ENCODE peak calls at places on chromosomes 5 and 9, in four cellular contexts. F, L, D and G are unnamed samples.

GRCh38 chr9:127754099-127754760 is 19.1 kb upstream of the TOR2A start:
- DNase-seq in F (no peak), L (no peak), D (no peak), G (peak; percentile 13)

GRCh38 chr9:108040783-108041182 is 551.2 kb upstream of the KLF4 start:
- DNase-seq in F (peak; percentile 54), L (no peak), D (no peak), G (no peak)

GRCh38 chr5:102049517-102049916 is 246.6 kb downstream of the SLCO4C1 start:
- DNase-seq in F (no peak), L (no peak), D (no peak), G (no peak)

GRCh38 chr9:97109194-97109811 is 70.4 kb upstream of the CTSV start:
- DNase-seq in F (peak; percentile 6), L (peak; percentile 1), D (peak; percentile 30), G (peak; percentile 39)

GRCh38 chr9:85262333-85262732 is 479.4 kb downstream of the AGTPBP1 start:
- DNase-seq in F (no peak), L (no peak), D (no peak), G (no peak)

GRCh38 chr5:154473581-154474266 is 4.3 kb downstream of the HAND1 start:
- DNase-seq in F (no peak), L (no peak), D (no peak), G (no peak)

GRCh38 chr5:172303996-172304335 is 20.4 kb upstream of the UBTD2 start:
- DNase-seq in F (no peak), L (no peak), D (no peak), G (no peak)

GRCh38 chr5:175714686-175715085 is 56.8 kb downstream of the HRH2 start:
- DNase-seq in F (no peak), L (no peak), D (no peak), G (no peak)

GRCh38 chr5:114101153-114101552 is 260.7 kb upstream of the KCNN2 start:
- DNase-seq in F (peak; percentile 80), L (no peak), D (peak; percentile 45), G (no peak)

GRCh38 chr5:82991678-82992323 is 85.4 kb downstream of the TMEM167A start:
- DNase-seq in F (peak; percentile 38), L (no peak), D (no peak), G (no peak)

GRCh38 chr5:119304439-119304838 is 51.4 kb upstream of the TNFAIP8 start:
- DNase-seq in F (peak; percentile 58), L (no peak), D (no peak), G (no peak)

GRCh38 chr9:134895849-134896833 is 15.5 kb downstream of the FCN2 start:
- DNase-seq in F (peak; percentile 75), L (no peak), D (peak; percentile 76), G (no peak)

GRCh38 chr5:127848098-127848497 is 144.9 kb downstream of the CCDC192 start:
- DNase-seq in F (no peak), L (no peak), D (no peak), G (no peak)

GRCh38 chr5:169467382-169467781 is 116.2 kb upstream of the SPDL1 start:
- DNase-seq in F (no peak), L (no peak), D (no peak), G (no peak)

GRCh38 chr9:129559506-129559881 is 61.4 kb downstream of the C9orf50 start:
- DNase-seq in F (no peak), L (no peak), D (no peak), G (no peak)

GRCh38 chr9:129560849-129561248 is 60.1 kb downstream of the C9orf50 start:
- DNase-seq in F (no peak), L (no peak), D (no peak), G (no peak)

GRCh38 chr9:129558063-129558550 is 62.8 kb downstream of the C9orf50 start:
- DNase-seq in F (no peak), L (no peak), D (no peak), G (no peak)

GRCh38 chr9:129557192-129558036 is 63.5 kb downstream of the C9orf50 start:
- DNase-seq in F (peak; percentile 74), L (no peak), D (no peak), G (no peak)

GRCh38 chr9:129558551-129559505 is 62.1 kb downstream of the C9orf50 start:
- DNase-seq in F (no peak), L (no peak), D (no peak), G (no peak)
- H3K27ac ChIP-seq in F (no peak overlapping the region), L (no peak overlapping the region), D (no peak overlapping the region), G (no peak overlapping the region)

DNA sequence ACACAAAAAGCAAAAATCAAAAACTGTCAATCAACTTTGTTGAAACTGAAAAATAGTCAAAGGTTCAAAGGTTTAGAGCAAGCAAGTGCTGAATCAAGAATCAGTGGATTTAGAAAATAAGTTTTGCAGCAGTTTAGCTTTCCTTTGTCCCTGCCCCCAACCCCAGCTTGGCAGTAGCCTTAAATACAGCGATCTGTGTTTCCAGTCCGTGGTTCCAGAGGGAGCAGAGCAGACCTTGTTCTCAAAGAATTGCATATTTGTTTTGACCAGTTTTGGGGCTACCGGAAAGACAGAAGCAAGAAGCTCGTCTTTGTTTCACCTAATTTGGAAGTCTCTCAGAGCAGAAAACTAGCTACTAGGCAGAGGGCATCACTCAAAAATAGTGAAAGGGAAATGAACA is 57.2 kb upstream of the PRDM9 start:
- DNase-seq in F (no peak), L (no peak), D (no peak), G (no peak)
- H3K27ac ChIP-seq in F (no peak overlapping the region), L (no peak overlapping the region), D (no peak overlapping the region), G (no peak overlapping the region)

GRCh38 chr9:89955626-89956025 is 350.8 kb downstream of the GADD45G start:
- DNase-seq in F (no peak), L (no peak), D (no peak), G (no peak)
- H3K27ac ChIP-seq in F (no peak overlapping the region), L (no peak overlapping the region), D (no peak overlapping the region), G (no peak overlapping the region)

DNA sequence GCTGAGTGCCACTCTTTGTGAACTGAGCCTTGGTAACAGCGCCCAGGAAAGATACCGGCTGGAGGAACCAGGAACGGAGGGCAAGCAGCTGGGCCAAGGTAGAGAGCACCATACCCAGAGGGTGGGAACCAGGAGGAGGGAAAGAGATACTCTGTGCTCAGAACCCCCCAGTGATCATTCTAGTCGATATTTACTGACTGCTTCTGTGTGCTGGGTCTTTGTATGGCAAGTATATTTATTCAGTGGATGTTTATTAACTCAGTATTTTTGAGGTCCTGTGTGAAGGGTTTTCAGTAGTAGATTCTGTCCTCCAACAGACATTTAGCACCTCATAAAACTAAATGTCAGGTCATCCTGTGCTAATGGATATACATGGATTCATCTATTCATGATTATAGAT is 62.3 kb upstream of the RARS1 start:
- DNase-seq in F (no peak), L (no peak), D (no peak), G (no peak)
- H3K27ac ChIP-seq in F (no peak overlapping the region), L (no peak overlapping the region), D (no peak overlapping the region), G (no peak overlapping the region)

GRCh38 chr9:37202091-37202490 is 81.7 kb downstream of the ZCCHC7 start:
- DNase-seq in F (no peak), L (no peak), D (no peak), G (no peak)

GRCh38 chr9:37198831-37199230 is 78.5 kb downstream of the ZCCHC7 start:
- DNase-seq in F (no peak), L (no peak), D (no peak), G (no peak)

GRCh38 chr9:37201581-37201980 is 81.2 kb downstream of the ZCCHC7 start:
- DNase-seq in F (no peak), L (no peak), D (no peak), G (no peak)

GRCh38 chr9:37198034-37198718 is 77.8 kb downstream of the ZCCHC7 start:
- DNase-seq in F (no peak), L (no peak), D (no peak), G (no peak)

GRCh38 chr9:37200572-37201005 is 80.2 kb downstream of the ZCCHC7 start:
- DNase-seq in F (peak; percentile 70), L (no peak), D (no peak), G (no peak)
- H3K27ac ChIP-seq in F (no peak overlapping the region), L (no peak overlapping the region), D (no peak overlapping the region), G (no peak overlapping the region)

DNA sequence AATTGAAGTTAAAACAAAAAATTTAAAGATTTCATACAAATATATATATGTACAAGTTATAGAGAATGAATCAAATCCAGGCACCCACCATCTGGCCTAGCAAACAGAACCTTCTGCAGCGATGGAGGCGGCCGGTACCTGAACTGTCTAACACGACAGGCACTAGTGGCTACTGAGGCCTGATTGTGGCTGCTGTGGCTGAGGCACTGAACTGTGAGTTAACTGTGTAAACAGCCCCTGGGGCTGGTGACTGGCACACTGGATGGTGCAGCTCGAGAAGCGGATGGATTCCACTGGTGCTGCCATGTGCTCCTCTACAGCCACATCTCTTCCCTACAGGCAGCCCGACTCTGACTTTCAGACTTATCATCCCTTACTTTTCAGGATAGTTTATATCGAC is 82.4 kb downstream of the RAPGEF1 start:
- DNase-seq in F (no peak), L (no peak), D (no peak), G (no peak)
- H3K27ac ChIP-seq in F (peak overlapping the region; percentile 97), L (peak overlapping the region; percentile 72), D (peak overlapping the region; percentile 55), G (no peak overlapping the region)

DNA sequence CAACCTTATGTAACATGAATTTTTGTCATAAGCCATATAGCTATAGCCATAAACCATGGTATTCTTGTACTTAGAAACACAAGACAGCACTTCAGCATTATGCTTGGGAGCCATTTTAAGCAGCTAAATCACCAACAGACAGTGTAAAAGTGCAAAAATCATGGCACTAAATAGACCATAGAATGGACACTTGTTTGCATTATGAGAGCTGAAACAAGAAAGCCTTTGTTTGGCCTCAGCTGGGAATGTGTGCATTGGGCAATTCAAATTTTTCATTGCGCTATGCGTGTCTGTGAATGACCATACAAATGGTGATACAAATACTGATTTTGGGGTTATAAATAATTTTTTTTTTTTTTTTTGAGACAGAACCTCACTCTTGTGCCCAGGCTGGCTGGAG is 23.7 kb downstream of the KDM4C start:
- DNase-seq in F (peak; percentile 16), L (no peak), D (no peak), G (no peak)
- H3K27ac ChIP-seq in F (no peak overlapping the region), L (no peak overlapping the region), D (no peak overlapping the region), G (peak overlapping the region; percentile 51)

GRCh38 chr9:133406480-133407307 is 11.1 kb downstream of the REXO4 start:
- DNase-seq in F (peak; percentile 70), L (no peak), D (peak; percentile 67), G (peak; percentile 69)
- H3K27ac ChIP-seq in F (no peak overlapping the region), L (no peak overlapping the region), D (no peak overlapping the region), G (no peak overlapping the region)

GRCh38 chr9:137217276-137218211 is 4.5 kb downstream of the RNF208 start:
- DNase-seq in F (no peak), L (no peak), D (peak; percentile 73), G (no peak)

GRCh38 chr9:137218212-137218753 is 3.8 kb downstream of the RNF208 start:
- DNase-seq in F (no peak), L (no peak), D (no peak), G (no peak)

GRCh38 chr9:137219757-137220316 is 2.2 kb downstream of the RNF208 start:
- DNase-seq in F (no peak), L (no peak), D (no peak), G (no peak)

GRCh38 chr9:137220317-137221094 is 1.5 kb downstream of the RNF208 start:
- DNase-seq in F (no peak), L (no peak), D (no peak), G (no peak)

DNA sequence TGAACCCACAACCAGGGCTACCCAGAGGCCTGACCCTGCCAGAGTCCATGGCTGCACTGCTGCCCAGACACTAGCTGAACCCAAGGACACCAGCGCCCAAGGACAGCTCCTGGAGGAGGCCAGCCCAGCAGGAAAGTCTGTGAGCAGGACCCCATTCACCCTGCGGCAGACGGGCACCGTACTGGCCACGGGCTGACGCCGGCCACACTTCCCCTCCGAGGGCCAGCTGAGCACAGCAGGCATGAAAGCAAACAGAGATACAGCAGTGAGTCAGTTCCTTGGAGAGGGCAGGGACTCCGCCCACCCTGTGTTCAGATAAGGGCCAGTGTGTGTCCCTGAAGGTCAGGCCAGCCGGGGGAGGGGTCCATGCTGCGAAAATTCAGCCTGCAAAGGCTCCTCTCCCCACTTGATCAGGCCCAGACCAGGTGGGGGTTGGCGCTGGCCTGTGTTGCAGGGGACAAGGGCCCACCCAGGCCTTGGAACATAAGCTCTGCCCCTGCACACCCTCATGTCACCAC is 3.2 kb downstream of the RNF208 start:
- DNase-seq in F (peak; percentile 34), L (no peak), D (peak; percentile 51), G (no peak)
- H3K27ac ChIP-seq in F (peak overlapping the region; percentile 31), L (no peak overlapping the region), D (peak overlapping the region; percentile 64), G (no peak overlapping the region)